ENCODE peak calls at places on chromosomes 12 and 14, in eight cellular contexts. One of them, this sample, is unnamed.

GRCh38 chr12:79531547-79531946 is 159.2 kb downstream of the PAWR start:
- DNase-seq in midbrain: no peak
- DNase-seq in T-helper 2 cell: no peak
- DNase-seq in NCI-H1048: no peak
- DNase-seq in HepG2: peak
- DNase-seq in stimulated activated CD8-positive, alpha-beta memory T cell treated with anti-CD3 and anti-CD28 coated beads, Interleukin-15, amount 100 ng/mL, for 24 hours: no peak
- DNase-seq in HS-5: no peak
- DNase-seq in sigmoid colon: no peak
- DNase-seq in this sample: no peak

GRCh38 chr14:101122114-101122854 is 218.8 kb upstream of the RTL1 start:
- DNase-seq in midbrain: no peak
- DNase-seq in T-helper 2 cell: no peak
- DNase-seq in NCI-H1048: no peak
- DNase-seq in HepG2: no peak
- DNase-seq in stimulated activated CD8-positive, alpha-beta memory T cell treated with anti-CD3 and anti-CD28 coated beads, Interleukin-15, amount 100 ng/mL, for 24 hours: no peak
- DNase-seq in HS-5: no peak
- DNase-seq in sigmoid colon: peak
- DNase-seq in this sample: peak

GRCh38 chr14:106802413-106803364 is 1276.3 kb downstream of the TMEM121 start:
- DNase-seq in midbrain: no peak
- DNase-seq in T-helper 2 cell: no peak
- DNase-seq in NCI-H1048: no peak
- DNase-seq in HepG2: peak
- DNase-seq in stimulated activated CD8-positive, alpha-beta memory T cell treated with anti-CD3 and anti-CD28 coated beads, Interleukin-15, amount 100 ng/mL, for 24 hours: no peak
- DNase-seq in HS-5: no peak
- DNase-seq in sigmoid colon: no peak
- DNase-seq in this sample: no peak

GRCh38 chr12:116277393-116278258 is at the start of gene MED13L:
- DNase-seq in midbrain: peak
- DNase-seq in T-helper 2 cell: peak
- DNase-seq in NCI-H1048: peak
- DNase-seq in HepG2: peak
- DNase-seq in stimulated activated CD8-positive, alpha-beta memory T cell treated with anti-CD3 and anti-CD28 coated beads, Interleukin-15, amount 100 ng/mL, for 24 hours: peak
- DNase-seq in HS-5: peak
- DNase-seq in sigmoid colon: peak
- DNase-seq in this sample: peak

GRCh38 chr14:39488600-39488999 is 56.4 kb upstream of the FBXO33 start:
- DNase-seq in midbrain: peak
- DNase-seq in T-helper 2 cell: no peak
- DNase-seq in NCI-H1048: no peak
- DNase-seq in HepG2: no peak
- DNase-seq in stimulated activated CD8-positive, alpha-beta memory T cell treated with anti-CD3 and anti-CD28 coated beads, Interleukin-15, amount 100 ng/mL, for 24 hours: no peak
- DNase-seq in HS-5: no peak
- DNase-seq in sigmoid colon: no peak
- DNase-seq in this sample: no peak

GRCh38 chr12:119668315-119668651 is 350 bp downstream of the PRKAB1 start:
- DNase-seq in midbrain: no peak
- DNase-seq in T-helper 2 cell: no peak
- DNase-seq in NCI-H1048: no peak
- DNase-seq in HepG2: no peak
- DNase-seq in stimulated activated CD8-positive, alpha-beta memory T cell treated with anti-CD3 and anti-CD28 coated beads, Interleukin-15, amount 100 ng/mL, for 24 hours: no peak
- DNase-seq in HS-5: no peak
- DNase-seq in sigmoid colon: no peak
- DNase-seq in this sample: no peak

GRCh38 chr14:68501621-68502052 is 291.2 kb downstream of the ZFP36L1 start:
- DNase-seq in midbrain: no peak
- DNase-seq in T-helper 2 cell: no peak
- DNase-seq in NCI-H1048: no peak
- DNase-seq in HepG2: no peak
- DNase-seq in stimulated activated CD8-positive, alpha-beta memory T cell treated with anti-CD3 and anti-CD28 coated beads, Interleukin-15, amount 100 ng/mL, for 24 hours: no peak
- DNase-seq in HS-5: no peak
- DNase-seq in sigmoid colon: no peak
- DNase-seq in this sample: no peak

GRCh38 chr12:47752552-47752951 is 6.1 kb downstream of the RAPGEF3 start:
- DNase-seq in midbrain: no peak
- DNase-seq in T-helper 2 cell: no peak
- DNase-seq in NCI-H1048: no peak
- DNase-seq in HepG2: no peak
- DNase-seq in stimulated activated CD8-positive, alpha-beta memory T cell treated with anti-CD3 and anti-CD28 coated beads, Interleukin-15, amount 100 ng/mL, for 24 hours: no peak
- DNase-seq in HS-5: peak
- DNase-seq in sigmoid colon: no peak
- DNase-seq in this sample: no peak

GRCh38 chr14:67400434-67400833 is 11.5 kb downstream of the PLEK2 start:
- DNase-seq in midbrain: no peak
- DNase-seq in T-helper 2 cell: no peak
- DNase-seq in NCI-H1048: no peak
- DNase-seq in HepG2: no peak
- DNase-seq in stimulated activated CD8-positive, alpha-beta memory T cell treated with anti-CD3 and anti-CD28 coated beads, Interleukin-15, amount 100 ng/mL, for 24 hours: no peak
- DNase-seq in HS-5: no peak
- DNase-seq in sigmoid colon: no peak
- DNase-seq in this sample: no peak

GRCh38 chr12:47990351-47991105 is 13.7 kb downstream of the COL2A1 start:
- DNase-seq in midbrain: no peak
- DNase-seq in T-helper 2 cell: no peak
- DNase-seq in NCI-H1048: no peak
- DNase-seq in HepG2: no peak
- DNase-seq in stimulated activated CD8-positive, alpha-beta memory T cell treated with anti-CD3 and anti-CD28 coated beads, Interleukin-15, amount 100 ng/mL, for 24 hours: no peak
- DNase-seq in HS-5: no peak
- DNase-seq in sigmoid colon: peak
- DNase-seq in this sample: peak

GRCh38 chr14:99600232-99600888 is 3.6 kb downstream of the CCDC85C start:
- DNase-seq in midbrain: no peak
- DNase-seq in T-helper 2 cell: no peak
- DNase-seq in NCI-H1048: no peak
- DNase-seq in HepG2: no peak
- DNase-seq in stimulated activated CD8-positive, alpha-beta memory T cell treated with anti-CD3 and anti-CD28 coated beads, Interleukin-15, amount 100 ng/mL, for 24 hours: no peak
- DNase-seq in HS-5: no peak
- DNase-seq in sigmoid colon: no peak
- DNase-seq in this sample: no peak

GRCh38 chr14:90546767-90547166 is 149.9 kb downstream of the CALM1 start:
- DNase-seq in midbrain: no peak
- DNase-seq in T-helper 2 cell: no peak
- DNase-seq in NCI-H1048: no peak
- DNase-seq in HepG2: no peak
- DNase-seq in stimulated activated CD8-positive, alpha-beta memory T cell treated with anti-CD3 and anti-CD28 coated beads, Interleukin-15, amount 100 ng/mL, for 24 hours: no peak
- DNase-seq in HS-5: no peak
- DNase-seq in sigmoid colon: no peak
- DNase-seq in this sample: no peak

GRCh38 chr14:100567009-100567876 is 20.0 kb downstream of the BEGAIN start:
- DNase-seq in midbrain: no peak
- DNase-seq in T-helper 2 cell: no peak
- DNase-seq in NCI-H1048: no peak
- DNase-seq in HepG2: no peak
- DNase-seq in stimulated activated CD8-positive, alpha-beta memory T cell treated with anti-CD3 and anti-CD28 coated beads, Interleukin-15, amount 100 ng/mL, for 24 hours: no peak
- DNase-seq in HS-5: no peak
- DNase-seq in sigmoid colon: no peak
- DNase-seq in this sample: no peak

GRCh38 chr14:104598461-104599273 is 5.9 kb downstream of the TMEM179 start:
- DNase-seq in midbrain: peak
- DNase-seq in T-helper 2 cell: no peak
- DNase-seq in NCI-H1048: no peak
- DNase-seq in HepG2: no peak
- DNase-seq in stimulated activated CD8-positive, alpha-beta memory T cell treated with anti-CD3 and anti-CD28 coated beads, Interleukin-15, amount 100 ng/mL, for 24 hours: no peak
- DNase-seq in HS-5: no peak
- DNase-seq in sigmoid colon: no peak
- DNase-seq in this sample: no peak

GRCh38 chr12:12804432-12804886 is 8.7 kb upstream of the DDX47 start:
- DNase-seq in midbrain: no peak
- DNase-seq in T-helper 2 cell: no peak
- DNase-seq in NCI-H1048: no peak
- DNase-seq in HepG2: peak
- DNase-seq in stimulated activated CD8-positive, alpha-beta memory T cell treated with anti-CD3 and anti-CD28 coated beads, Interleukin-15, amount 100 ng/mL, for 24 hours: no peak
- DNase-seq in HS-5: no peak
- DNase-seq in sigmoid colon: no peak
- DNase-seq in this sample: no peak

GRCh38 chr12:122036153-122036552 is 14.5 kb downstream of the BCL7A start:
- DNase-seq in midbrain: no peak
- DNase-seq in T-helper 2 cell: no peak
- DNase-seq in NCI-H1048: no peak
- DNase-seq in HepG2: no peak
- DNase-seq in stimulated activated CD8-positive, alpha-beta memory T cell treated with anti-CD3 and anti-CD28 coated beads, Interleukin-15, amount 100 ng/mL, for 24 hours: no peak
- DNase-seq in HS-5: no peak
- DNase-seq in sigmoid colon: no peak
- DNase-seq in this sample: no peak

This sample was measured in GM12892.